ENCODE peak calls at places on chromosomes 16 and 17, in six cellular contexts. D is lung, Y is CD14-positive monocyte, A is omental fat pad, N is astrocyte of the spinal cord, R is GM12864. K is an unnamed sample.

GRCh38 chr16:73023752-73024570 is 24.0 kb downstream of the ZFHX3 start:
- DNase-seq in D (no peak), Y (no peak), A (no peak), N (no peak), R (no peak), K (no peak)

GRCh38 chr16:85652431-85653221 is 36.1 kb downstream of the GINS2 start:
- DNase-seq in D (peak), Y (no peak), A (peak), N (peak), R (no peak), K (no peak)

GRCh38 chr16:839643-840408 is 39.3 kb upstream of the GNG13 start:
- DNase-seq in D (no peak), Y (peak), A (no peak), N (no peak), R (no peak), K (no peak)

GRCh38 chr16:89410794-89411309 is 79.5 kb downstream of the ANKRD11 start:
- DNase-seq in D (peak), Y (no peak), A (no peak), N (peak), R (no peak), K (no peak)

GRCh38 chr16:31141489-31142108 is 6.1 kb upstream of the PRSS8 start:
- DNase-seq in D (no peak), Y (no peak), A (no peak), N (no peak), R (no peak), K (no peak)

GRCh38 chr16:81569361-81570034 is 124.9 kb downstream of the CMIP start:
- DNase-seq in D (no peak), Y (no peak), A (no peak), N (no peak), R (no peak), K (no peak)

GRCh38 chr17:80191192-80191591 is 21.4 kb downstream of the CARD14 start:
- DNase-seq in D (no peak), Y (no peak), A (no peak), N (no peak), R (no peak), K (no peak)

GRCh38 chr16:57952909-57953308 is 18.0 kb downstream of the CNGB1 start:
- DNase-seq in D (no peak), Y (no peak), A (no peak), N (no peak), R (no peak), K (no peak)

GRCh38 chr16:82111944-82112343 is 58.1 kb downstream of the MPHOSPH6 start:
- DNase-seq in D (no peak), Y (no peak), A (no peak), N (no peak), R (no peak), K (no peak)

GRCh38 chr16:50245417-50246298 is 20.7 kb upstream of the ADCY7 start:
- DNase-seq in D (peak), Y (peak), A (peak), N (peak), R (no peak), K (no peak)

GRCh38 chr16:67871256-67871655 is 1.6 kb upstream of the EDC4 start:
- DNase-seq in D (no peak), Y (no peak), A (no peak), N (no peak), R (no peak), K (no peak)

GRCh38 chr16:24610421-24610765 is 71.0 kb downstream of the RBBP6 start:
- DNase-seq in D (no peak), Y (no peak), A (no peak), N (peak), R (no peak), K (no peak)

GRCh38 chr17:82238562-82239201 is 9.8 kb downstream of the SLC16A3 start:
- DNase-seq in D (peak), Y (peak), A (no peak), N (peak), R (no peak), K (no peak)

GRCh38 chr16:12081048-12081404 is 104.5 kb downstream of the SNX29 start:
- DNase-seq in D (no peak), Y (no peak), A (no peak), N (no peak), R (no peak), K (no peak)

GRCh38 chr17:58120195-58120822 is 27.9 kb upstream of the OR4D1 start:
- DNase-seq in D (no peak), Y (no peak), A (no peak), N (peak), R (peak), K (peak)

GRCh38 chr17:27518048-27518447 is 61.8 kb downstream of the KSR1 start:
- DNase-seq in D (no peak), Y (no peak), A (no peak), N (no peak), R (no peak), K (no peak)

GRCh38 chr16:56610017-56610608 is 1.7 kb downstream of the MT2A start:
- DNase-seq in D (peak), Y (peak), A (peak), N (peak), R (no peak), K (no peak)

GRCh38 chr17:75773121-75773807 is 8.3 kb upstream of the GALK1 start:
- DNase-seq in D (no peak), Y (no peak), A (no peak), N (no peak), R (no peak), K (no peak)

GRCh38 chr17:73645050-73645871 is 1.0 kb upstream of the SDK2 start:
- DNase-seq in D (no peak), Y (no peak), A (no peak), N (peak), R (no peak), K (peak)

GRCh38 chr17:49703557-49704277 is 4.0 kb downstream of the SLC35B1 start:
- DNase-seq in D (peak), Y (no peak), A (no peak), N (peak), R (no peak), K (no peak)

GRCh38 chr17:9902116-9902515 is 3.0 kb downstream of the RCVRN start:
- DNase-seq in D (no peak), Y (peak), A (no peak), N (no peak), R (no peak), K (no peak)

GRCh38 chr17:49572806-49573420 is 2.8 kb upstream of the NXPH3 start:
- DNase-seq in D (no peak), Y (no peak), A (no peak), N (no peak), R (no peak), K (no peak)

GRCh38 chr17:28151001-28151400 is 108.5 kb downstream of the NLK start:
- DNase-seq in D (no peak), Y (no peak), A (no peak), N (no peak), R (no peak), K (no peak)

GRCh38 chr17:77233635-77234334 is 93.0 kb downstream of the SEC14L1 start:
- DNase-seq in D (no peak), Y (peak), A (peak), N (peak), R (peak), K (no peak)

GRCh38 chr16:6861136-6861535 is 471.5 kb upstream of the RBFOX1 start:
- DNase-seq in D (no peak), Y (no peak), A (no peak), N (no peak), R (no peak), K (no peak)

GRCh38 chr17:32517982-32518381 is 31.2 kb downstream of the CDK5R1 start:
- DNase-seq in D (no peak), Y (no peak), A (no peak), N (no peak), R (no peak), K (no peak)

GRCh38 chr17:32523017-32523680 is 36.4 kb downstream of the CDK5R1 start:
- DNase-seq in D (no peak), Y (no peak), A (no peak), N (no peak), R (peak), K (no peak)

GRCh38 chr17:32518856-32519768 is 32.3 kb downstream of the CDK5R1 start:
- DNase-seq in D (no peak), Y (no peak), A (no peak), N (peak), R (no peak), K (peak)

GRCh38 chr17:32519769-32520701 is 33.2 kb downstream of the CDK5R1 start:
- DNase-seq in D (no peak), Y (no peak), A (no peak), N (peak), R (no peak), K (no peak)

DNA sequence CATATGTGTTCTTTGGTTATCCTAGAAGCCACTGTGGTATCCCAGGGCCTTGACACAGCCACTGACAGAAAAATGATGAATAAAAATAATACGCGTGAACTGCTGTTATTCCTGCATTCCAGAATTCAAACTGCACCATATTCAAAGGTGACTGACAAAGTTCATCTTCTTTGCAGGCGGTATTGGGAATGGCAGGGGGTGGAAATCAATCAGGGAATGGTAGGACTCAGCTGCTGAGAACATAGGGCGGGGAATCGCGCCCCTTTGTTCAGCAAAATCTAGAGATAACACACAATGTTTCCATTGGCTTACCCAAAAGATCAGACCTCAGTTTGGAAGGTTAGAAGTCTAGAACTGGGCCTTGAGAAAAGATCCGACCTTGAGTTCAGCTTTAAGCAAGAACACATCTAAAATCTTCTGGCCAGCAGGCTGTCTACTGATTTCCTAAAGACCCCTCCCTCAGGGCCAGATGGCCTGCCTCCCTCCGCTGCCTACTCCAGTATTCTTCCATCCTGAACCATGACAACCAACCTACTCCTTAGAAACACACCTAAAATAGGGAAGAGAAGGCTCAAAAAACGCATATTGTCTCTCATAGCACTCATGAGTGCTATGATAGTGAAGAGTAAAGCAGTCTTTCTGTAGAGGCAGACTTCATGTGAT is 34.1 kb downstream of the CDK5R1 start:
- DNase-seq in D (no peak), Y (no peak), A (no peak), N (no peak), R (no peak), K (no peak)
- TF ChIP-seq CTCF in D (no peak), Y (no peak), A (no peak), N (no peak), R (no peak), K (no peak)

GRCh38 chr17:5097101-5097834 is 14.4 kb downstream of the ZNF232 start:
- DNase-seq in D (no peak), Y (no peak), A (no peak), N (no peak), R (no peak), K (peak)

DNA sequence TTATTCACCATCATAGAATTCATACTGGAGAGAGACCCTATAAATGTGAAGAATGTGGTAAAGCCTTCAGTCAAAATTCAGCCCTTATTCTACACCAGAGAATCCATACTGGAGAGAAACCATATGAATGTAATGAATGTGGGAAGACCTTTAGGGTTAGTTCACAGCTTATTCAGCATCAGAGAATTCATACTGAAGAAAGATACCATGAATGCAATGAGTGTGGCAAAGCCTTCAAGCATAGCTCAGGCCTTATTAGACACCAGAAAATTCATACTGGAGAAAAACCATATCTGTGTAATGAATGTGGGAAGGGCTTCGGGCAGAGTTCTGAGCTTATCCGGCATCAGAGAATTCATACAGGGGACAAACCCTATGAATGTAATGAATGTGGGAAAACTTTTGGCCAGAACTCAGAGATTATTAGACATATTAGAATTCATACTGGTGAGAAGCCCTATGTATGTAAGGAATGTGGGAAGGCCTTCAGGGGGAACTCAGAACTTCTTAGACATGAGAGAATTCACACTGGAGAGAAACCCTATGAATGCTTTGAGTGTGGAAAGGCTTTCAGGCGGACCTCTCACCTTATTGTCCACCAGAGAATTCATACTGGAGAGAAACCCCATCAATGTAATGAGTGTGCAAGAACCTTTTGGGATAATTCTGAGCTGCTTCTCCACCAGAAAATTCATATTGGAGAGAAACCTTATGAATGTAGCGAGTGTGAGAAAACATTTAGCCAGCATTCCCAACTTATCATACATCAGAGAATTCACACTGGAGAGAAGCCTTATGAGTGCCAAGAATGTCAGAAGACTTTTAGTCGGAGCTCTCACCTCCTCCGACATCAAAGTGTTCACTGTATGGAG is 14.1 kb downstream of the ZFP3 start:
- DNase-seq in D (no peak), Y (no peak), A (no peak), N (peak), R (no peak), K (no peak)
- TF ChIP-seq CTCF in D (no peak), Y (no peak), A (no peak), N (no peak), R (no peak), K (no peak)

DNA sequence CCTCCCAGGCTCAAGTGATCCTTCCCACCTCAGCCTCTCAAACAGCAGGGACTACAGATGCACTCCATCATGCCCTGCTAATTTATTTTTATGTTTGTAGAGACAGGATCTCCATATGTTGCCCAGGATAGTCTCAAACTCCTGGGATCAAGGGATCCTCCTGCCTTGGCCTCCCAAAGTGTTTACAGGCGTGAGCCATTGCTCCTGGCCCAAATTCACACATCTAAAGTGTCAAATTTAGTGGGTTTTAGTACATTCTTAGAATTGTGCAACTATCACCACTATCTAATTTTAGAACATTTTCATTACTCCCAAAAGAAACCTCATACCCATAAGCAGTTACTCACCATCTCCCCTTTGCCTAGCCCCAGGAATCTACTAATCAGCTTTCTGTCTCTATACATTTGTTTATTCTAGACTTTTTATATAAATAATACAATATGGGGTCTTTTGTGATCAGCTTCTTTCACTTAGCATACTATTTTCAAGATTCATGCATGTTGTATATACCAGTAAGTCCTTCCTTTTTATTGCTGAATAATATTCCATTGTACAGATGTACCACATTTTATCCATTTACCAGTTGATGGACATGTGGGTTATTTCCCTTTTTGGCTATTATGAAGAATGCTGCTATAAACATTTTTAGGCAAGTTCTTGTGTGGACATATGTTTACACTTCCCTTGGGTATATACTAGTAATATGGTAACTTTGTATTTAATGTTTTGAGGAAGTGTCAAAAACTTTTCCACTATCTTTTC is 25.1 kb upstream of the ITGA2B start:
- DNase-seq in D (no peak), Y (no peak), A (no peak), N (no peak), R (no peak), K (no peak)
- TF ChIP-seq CTCF in D (no peak), Y (no peak), A (no peak), N (no peak), R (no peak), K (no peak)

DNA sequence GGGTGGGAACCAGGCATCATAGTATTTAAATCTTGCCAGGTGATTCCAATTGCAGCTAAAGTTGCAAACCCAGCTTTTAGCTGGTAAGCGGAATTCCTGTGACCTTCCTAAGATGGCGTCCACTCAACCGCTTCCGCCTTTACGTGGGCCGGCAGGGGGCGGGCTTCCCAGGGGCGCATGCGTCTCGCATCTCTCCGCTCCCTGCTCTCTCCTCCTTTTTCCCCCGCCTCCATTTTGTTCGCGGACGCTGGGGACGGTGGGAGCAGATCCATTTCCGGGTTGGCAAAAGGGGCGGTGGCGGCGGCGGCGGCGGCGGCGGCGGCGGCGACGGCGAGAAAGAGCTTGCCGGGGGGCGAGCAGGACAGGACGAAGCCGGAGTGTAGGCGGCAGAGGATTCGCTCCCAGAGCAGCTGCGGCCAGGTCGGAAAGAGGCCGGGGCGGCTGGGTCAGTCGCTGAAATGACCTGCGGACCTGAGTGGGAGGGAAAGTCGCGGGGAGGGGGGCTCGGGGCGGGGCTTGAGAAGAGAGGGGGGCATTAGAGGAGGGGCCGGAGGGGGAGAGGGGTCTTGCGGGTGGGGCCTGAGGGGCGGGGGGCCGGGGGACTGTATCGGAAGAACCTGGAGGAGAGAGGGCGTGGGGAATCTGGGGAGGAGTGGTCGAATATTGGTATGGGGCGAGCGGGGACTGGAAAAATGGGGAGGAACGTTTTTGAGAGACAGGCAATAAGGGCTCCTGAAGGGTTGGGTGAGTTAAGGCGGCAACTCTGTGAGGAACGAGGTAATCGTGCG is at the start of gene WIPF2:
- DNase-seq in D (peak), Y (peak), A (peak), N (peak), R (peak), K (peak)
- TF ChIP-seq CTCF in D (peak), Y (peak), A (no peak), N (peak), R (peak), K (peak)